ENCODE peak calls at places on chromosomes 13 and 19, in six cellular contexts. N is HepG2, I is GM12878, M is A549, S is endothelial cell of umbilical vein, C is K562. U is an unnamed sample.

GRCh38 chr13:77896977-77897376 is 21.7 kb downstream of the EDNRB start:
- DNase-seq in N (no peak), S (peak), C (no peak), M (no peak), I (no peak), U (no peak)

GRCh38 chr13:49904729-49905456 is 31.2 kb downstream of the SPRYD7 start:
- DNase-seq in C (no peak), N (no peak), M (no peak), I (no peak), S (no peak), U (no peak)

GRCh38 chr13:46035066-46035465 is 17.5 kb downstream of the ZC3H13 start:
- DNase-seq in C (no peak), I (no peak), N (no peak), M (no peak), S (no peak), U (no peak)

GRCh38 chr19:14475251-14476073 is at the start of gene PTGER1:
- DNase-seq in N (no peak), C (peak), S (no peak), M (no peak), I (no peak), U (peak)

GRCh38 chr19:18765224-18765623 is 25.9 kb downstream of the COMP start:
- DNase-seq in C (no peak), S (no peak), M (no peak), N (no peak), I (no peak), U (no peak)

GRCh38 chr19:511101-511841 is 4.0 kb downstream of the TPGS1 start:
- DNase-seq in M (no peak), S (peak), C (no peak), I (no peak), N (no peak), U (peak)

GRCh38 chr13:99122171-99122570 is 78.5 kb upstream of the UBAC2 start:
- DNase-seq in M (no peak), I (no peak), C (no peak), S (no peak), N (no peak), U (no peak)

GRCh38 chr13:25945596-25945995 is 106.2 kb downstream of the SHISA2 start:
- DNase-seq in N (no peak), I (no peak), C (no peak), M (no peak), S (no peak), U (no peak)

GRCh38 chr19:4521170-4521887 is 3.0 kb upstream of the PLIN4 start:
- DNase-seq in M (no peak), C (no peak), N (peak), I (no peak), S (no peak), U (no peak)

GRCh38 chr13:113345486-113345885 is 18.4 kb downstream of the GRTP1 start:
- DNase-seq in N (no peak), I (no peak), C (no peak), S (no peak), M (no peak), U (no peak)

GRCh38 chr13:43758834-43759233 is 27.9 kb downstream of the ENOX1 start:
- DNase-seq in C (no peak), M (no peak), I (peak), S (no peak), N (no peak), U (no peak)

GRCh38 chr13:97422118-97423054 is 11.6 kb upstream of the RAP2A start:
- DNase-seq in M (no peak), I (no peak), N (no peak), S (no peak), C (no peak), U (no peak)

GRCh38 chr13:22812793-22813192 is 368.0 kb upstream of the SGCG start:
- DNase-seq in I (no peak), S (peak), C (no peak), M (no peak), N (no peak), U (no peak)

GRCh38 chr19:42540071-42540553 is 11.8 kb upstream of the CEACAM1 start:
- DNase-seq in M (no peak), N (no peak), I (no peak), S (no peak), C (no peak), U (no peak)

GRCh38 chr19:2666344-2666994 is 36.0 kb downstream of the GNG7 start:
- DNase-seq in M (no peak), N (no peak), I (no peak), C (no peak), S (no peak), U (no peak)

GRCh38 chr19:2663920-2664571 is 38.4 kb downstream of the GNG7 start:
- DNase-seq in S (no peak), N (no peak), I (no peak), C (no peak), M (no peak), U (peak)

GRCh38 chr19:2659856-2660432 is 42.5 kb downstream of the GNG7 start:
- DNase-seq in M (no peak), C (no peak), N (no peak), S (no peak), I (no peak), U (no peak)

GRCh38 chr19:2665103-2665502 is 37.4 kb downstream of the GNG7 start:
- DNase-seq in S (no peak), N (no peak), I (no peak), M (no peak), C (no peak), U (no peak)

GRCh38 chr19:2661615-2662014 is 40.9 kb downstream of the GNG7 start:
- DNase-seq in C (no peak), S (no peak), N (no peak), I (no peak), M (no peak), U (peak)
- TF ChIP-seq POLR2A in C (no peak), S (no peak), N (no peak), I (no peak), M (no peak), U (no peak)

GRCh38 chr13:48563611-48564010 is 30.7 kb upstream of the RCBTB2 start:
- DNase-seq in I (no peak), M (no peak), S (peak), C (no peak), N (no peak), U (no peak)

GRCh38 chr13:48559638-48560320 is 26.9 kb upstream of the RCBTB2 start:
- DNase-seq in M (no peak), I (no peak), C (no peak), N (no peak), S (no peak), U (no peak)

GRCh38 chr13:48562296-48563066 is 29.6 kb upstream of the RCBTB2 start:
- DNase-seq in C (no peak), M (no peak), S (no peak), N (no peak), I (peak), U (peak)

GRCh38 chr13:48561461-48562224 is 28.8 kb upstream of the RCBTB2 start:
- DNase-seq in I (no peak), C (no peak), S (no peak), N (no peak), M (no peak), U (peak)

GRCh38 chr13:48560657-48561337 is 27.9 kb upstream of the RCBTB2 start:
- DNase-seq in C (no peak), S (no peak), I (no peak), M (no peak), N (no peak), U (no peak)
- TF ChIP-seq MYC in C (no peak), S (no peak), I (no peak), M (no peak), N (no peak), U (no peak)

GRCh38 chr13:31234729-31235128 is 35.0 kb downstream of the B3GLCT start:
- DNase-seq in M (peak), S (no peak), I (no peak), C (no peak), N (peak), U (peak)
- TF ChIP-seq POLR2A in M (no peak), S (no peak), I (no peak), C (no peak), N (no peak), U (no peak)

GRCh38 chr13:107994137-107994536 is 221.2 kb downstream of the LIG4 start:
- DNase-seq in S (no peak), M (no peak), I (no peak), N (no peak), C (peak), U (no peak)

GRCh38 chr13:107993239-107993948 is 221.9 kb downstream of the LIG4 start:
- DNase-seq in I (no peak), S (no peak), N (no peak), C (peak), M (no peak), U (no peak)

GRCh38 chr13:107992542-107992941 is 222.8 kb downstream of the LIG4 start:
- DNase-seq in M (no peak), N (no peak), C (peak), I (no peak), S (no peak), U (no peak)
- TF ChIP-seq MYC in M (no peak), N (no peak), C (no peak), I (no peak), S (no peak), U (no peak)

GRCh38 chr19:50427318-50427925 is 5.3 kb upstream of the MYBPC2 start:
- DNase-seq in M (no peak), C (no peak), N (no peak), S (no peak), I (no peak), U (no peak)

GRCh38 chr19:50430888-50431342 is 1.8 kb upstream of the MYBPC2 start:
- DNase-seq in I (no peak), C (no peak), N (no peak), M (no peak), S (no peak), U (no peak)

GRCh38 chr19:50428768-50429463 is 3.8 kb upstream of the MYBPC2 start:
- DNase-seq in S (no peak), N (no peak), C (no peak), I (no peak), M (no peak), U (no peak)

GRCh38 chr19:50425581-50425980 is 6.8 kb downstream of the SPIB start:
- DNase-seq in C (no peak), N (no peak), I (no peak), S (no peak), M (no peak), U (no peak)

GRCh38 chr19:50427997-50428425 is 4.7 kb upstream of the MYBPC2 start:
- DNase-seq in S (peak), N (no peak), C (no peak), I (no peak), M (no peak), U (no peak)
- TF ChIP-seq POLR2A in S (no peak), N (no peak), C (no peak), I (peak), M (no peak), U (no peak)